ENCODE peak calls at places on chromosomes 11 and 22, in five cellular contexts. I is anterior cingulate cortex, M is progenitor cell of endocrine pancreas, Q is HTR-8/SVneo, H is hypothalamus. S is an unnamed sample.

GRCh38 chr11:128632151-128632791 is 44.9 kb upstream of the ETS1 start:
- DNase-seq in I (no peak), M (no peak), Q (peak), H (no peak), S (peak)

GRCh38 chr22:28181332-28181731 is 262.3 kb upstream of the PITPNB start:
- DNase-seq in I (no peak), M (no peak), Q (no peak), H (no peak), S (peak)

GRCh38 chr22:27972732-27973698 is 54.0 kb upstream of the PITPNB start:
- DNase-seq in I (no peak), M (no peak), Q (no peak), H (no peak), S (no peak)

GRCh38 chr11:35289821-35290220 is 129.5 kb downstream of the SLC1A2 start:
- DNase-seq in I (no peak), M (no peak), Q (peak), H (no peak), S (peak)

GRCh38 chr11:86089659-86090058 is 20.8 kb upstream of the PICALM start:
- DNase-seq in I (no peak), M (no peak), Q (no peak), H (no peak), S (peak)

GRCh38 chr22:49197500-49197899 is 630.2 kb downstream of the BRD1 start:
- DNase-seq in I (no peak), M (no peak), Q (no peak), H (no peak), S (no peak)

GRCh38 chr11:121086866-121087265 is 14.2 kb upstream of the TECTA start:
- DNase-seq in I (no peak), M (no peak), Q (no peak), H (no peak), S (peak)

GRCh38 chr11:35337136-35337918 is 82.0 kb downstream of the SLC1A2 start:
- DNase-seq in I (no peak), M (no peak), Q (peak), H (no peak), S (peak)

GRCh38 chr22:24845036-24845918 is 39.3 kb downstream of the SGSM1 start:
- DNase-seq in I (no peak), M (no peak), Q (no peak), H (no peak), S (no peak)

GRCh38 chr11:112886707-112887370 is 74.4 kb upstream of the NCAM1 start:
- DNase-seq in I (no peak), M (no peak), Q (no peak), H (no peak), S (no peak)

GRCh38 chr11:108906826-108907225 is 242.0 kb downstream of the DDX10 start:
- DNase-seq in I (no peak), M (no peak), Q (peak), H (no peak), S (no peak)

GRCh38 chr11:26946209-26946828 is 47.6 kb upstream of the FIBIN start:
- DNase-seq in I (no peak), M (no peak), Q (no peak), H (no peak), S (no peak)

GRCh38 chr11:34890812-34891211 is 25.4 kb downstream of the APIP start:
- DNase-seq in I (no peak), M (no peak), Q (peak), H (no peak), S (peak)

GRCh38 chr11:72704783-72705287 is 30.6 kb upstream of the PDE2A start:
- DNase-seq in I (no peak), M (no peak), Q (no peak), H (no peak), S (no peak)

GRCh38 chr11:74611369-74611861 is 19.0 kb downstream of the POLD3 start:
- DNase-seq in I (no peak), M (no peak), Q (no peak), H (no peak), S (peak)

GRCh38 chr11:46369458-46370152 is 11.9 kb upstream of the MDK start:
- DNase-seq in I (no peak), M (peak), Q (peak), H (no peak), S (peak)

GRCh38 chr11:123268118-123268517 is 73.1 kb upstream of the CLMP start:
- DNase-seq in I (no peak), M (no peak), Q (no peak), H (no peak), S (no peak)

GRCh38 chr22:27798526-27799333 is 2.8 kb downstream of the MN1 start:
- DNase-seq in I (no peak), M (no peak), Q (no peak), H (no peak), S (peak)

GRCh38 chr11:124536520-124536919 is 6.9 kb downstream of the OR8B12 start:
- DNase-seq in I (no peak), M (no peak), Q (no peak), H (no peak), S (no peak)

GRCh38 chr22:32389685-32390084 is 22.4 kb downstream of the RTCB start:
- DNase-seq in I (no peak), M (no peak), Q (no peak), H (no peak), S (peak)

GRCh38 chr11:45062974-45063635 is 83.3 kb upstream of the PRDM11 start:
- DNase-seq in I (no peak), M (no peak), Q (no peak), H (no peak), S (no peak)

GRCh38 chr22:37186997-37187522 is 987 bp downstream of the C1QTNF6 start:
- DNase-seq in I (no peak), M (no peak), Q (no peak), H (no peak), S (no peak)

GRCh38 chr22:36197065-36197440 is 4.6 kb downstream of the APOL4 start:
- DNase-seq in I (no peak), M (no peak), Q (no peak), H (peak), S (peak)

GRCh38 chr22:31730344-31730711 is 19.6 kb downstream of the PRR14L start:
- DNase-seq in I (no peak), M (no peak), Q (no peak), H (no peak), S (no peak)

GRCh38 chr11:8361664-8362210 is 98.1 kb upstream of the LMO1 start:
- DNase-seq in I (no peak), M (no peak), Q (no peak), H (no peak), S (no peak)

GRCh38 chr22:41512421-41513194 is 31.7 kb downstream of the POLR3H start:
- DNase-seq in I (no peak), M (no peak), Q (peak), H (no peak), S (peak)

GRCh38 chr11:3202759-3203158 is 15.9 kb downstream of the MRGPRG start:
- DNase-seq in I (no peak), M (no peak), Q (no peak), H (no peak), S (no peak)

GRCh38 chr22:42800731-42801536 is 56.1 kb downstream of the ARFGAP3 start:
- DNase-seq in I (no peak), M (no peak), Q (no peak), H (no peak), S (no peak)

GRCh38 chr11:134125507-134125906 is 56.6 kb downstream of the JAM3 start:
- DNase-seq in I (no peak), M (no peak), Q (no peak), H (no peak), S (peak)

GRCh38 chr11:118889796-118890195 is 6.1 kb downstream of the CXCR5 start:
- DNase-seq in I (no peak), M (no peak), Q (no peak), H (peak), S (peak)

GRCh38 chr22:19598054-19598855 is 74.0 kb upstream of the CLDN5 start:
- DNase-seq in I (no peak), M (no peak), Q (no peak), H (no peak), S (no peak)

GRCh38 chr11:44766972-44767278 is 40.2 kb downstream of the TSPAN18 start:
- DNase-seq in I (no peak), M (no peak), Q (no peak), H (no peak), S (peak)

GRCh38 chr11:12723410-12724297 is 49.4 kb downstream of the TEAD1 start:
- DNase-seq in I (no peak), M (no peak), Q (no peak), H (no peak), S (peak)

GRCh38 chr11:88015170-88015569 is 160.1 kb downstream of the RAB38 start:
- DNase-seq in I (no peak), M (no peak), Q (no peak), H (no peak), S (no peak)

GRCh38 chr11:76173663-76174062 is 32.6 kb downstream of the WNT11 start:
- DNase-seq in I (no peak), M (no peak), Q (no peak), H (no peak), S (no peak)

GRCh38 chr11:13896175-13896989 is 66.1 kb upstream of the SPON1 start:
- DNase-seq in I (no peak), M (no peak), Q (no peak), H (no peak), S (no peak)

GRCh38 chr11:43396617-43397016 is 37.9 kb downstream of the TTC17 start:
- DNase-seq in I (no peak), M (no peak), Q (no peak), H (no peak), S (no peak)

S was measured in astrocyte of the hippocampus.